ENCODE peak calls at places on chromosomes 13 and 19, in ten cellular contexts. One of them, this sample, is unnamed.

GRCh38 chr13:44796597-44797517 is 192.4 kb downstream of the NUFIP1 start:
- DNase-seq in AG04449: no peak
- DNase-seq in GM20000: no peak
- DNase-seq in endothelial cell of umbilical vein: peak
- DNase-seq in WTC11: no peak
- DNase-seq in sigmoid colon: no peak
- DNase-seq in activated B cell treated with CpG ODN at 0.5 μM for 24 hours: no peak
- DNase-seq in neural progenitor cell: no peak
- DNase-seq in Caco-2: no peak
- DNase-seq in body of pancreas: no peak
- DNase-seq in this sample: no peak

GRCh38 chr13:50676602-50677001 is 166.9 kb downstream of the DLEU7 start:
- DNase-seq in AG04449: peak
- DNase-seq in GM20000: no peak
- DNase-seq in endothelial cell of umbilical vein: peak
- DNase-seq in WTC11: no peak
- DNase-seq in sigmoid colon: no peak
- DNase-seq in activated B cell treated with CpG ODN at 0.5 μM for 24 hours: no peak
- DNase-seq in neural progenitor cell: no peak
- DNase-seq in Caco-2: peak
- DNase-seq in body of pancreas: no peak
- DNase-seq in this sample: no peak

GRCh38 chr13:43545317-43545874 is 241.4 kb downstream of the ENOX1 start:
- DNase-seq in AG04449: no peak
- DNase-seq in GM20000: no peak
- DNase-seq in endothelial cell of umbilical vein: peak
- DNase-seq in WTC11: no peak
- DNase-seq in sigmoid colon: no peak
- DNase-seq in activated B cell treated with CpG ODN at 0.5 μM for 24 hours: no peak
- DNase-seq in neural progenitor cell: no peak
- DNase-seq in Caco-2: no peak
- DNase-seq in body of pancreas: no peak
- DNase-seq in this sample: peak

GRCh38 chr13:83350569-83350968 is 531.7 kb downstream of the SLITRK1 start:
- DNase-seq in AG04449: no peak
- DNase-seq in GM20000: no peak
- DNase-seq in endothelial cell of umbilical vein: no peak
- DNase-seq in WTC11: no peak
- DNase-seq in sigmoid colon: no peak
- DNase-seq in activated B cell treated with CpG ODN at 0.5 μM for 24 hours: no peak
- DNase-seq in neural progenitor cell: no peak
- DNase-seq in Caco-2: no peak
- DNase-seq in body of pancreas: no peak
- DNase-seq in this sample: no peak

GRCh38 chr19:36573948-36574726 is 1.0 kb upstream of the ZNF529 start:
- DNase-seq in AG04449: peak
- DNase-seq in GM20000: no peak
- DNase-seq in endothelial cell of umbilical vein: peak
- DNase-seq in WTC11: no peak
- DNase-seq in sigmoid colon: no peak
- DNase-seq in activated B cell treated with CpG ODN at 0.5 μM for 24 hours: no peak
- DNase-seq in neural progenitor cell: no peak
- DNase-seq in Caco-2: peak
- DNase-seq in body of pancreas: no peak
- DNase-seq in this sample: peak

GRCh38 chr13:114319441-114319871 is 5.2 kb downstream of the CHAMP1 start:
- DNase-seq in AG04449: peak
- DNase-seq in GM20000: no peak
- DNase-seq in endothelial cell of umbilical vein: no peak
- DNase-seq in WTC11: no peak
- DNase-seq in sigmoid colon: no peak
- DNase-seq in activated B cell treated with CpG ODN at 0.5 μM for 24 hours: no peak
- DNase-seq in neural progenitor cell: no peak
- DNase-seq in Caco-2: no peak
- DNase-seq in body of pancreas: no peak
- DNase-seq in this sample: no peak

GRCh38 chr13:99484405-99484981 is 16.8 kb upstream of the TM9SF2 start:
- DNase-seq in AG04449: no peak
- DNase-seq in GM20000: no peak
- DNase-seq in endothelial cell of umbilical vein: no peak
- DNase-seq in WTC11: no peak
- DNase-seq in sigmoid colon: no peak
- DNase-seq in activated B cell treated with CpG ODN at 0.5 μM for 24 hours: no peak
- DNase-seq in neural progenitor cell: no peak
- DNase-seq in Caco-2: no peak
- DNase-seq in body of pancreas: no peak
- DNase-seq in this sample: no peak

GRCh38 chr19:5635427-5635826 is 12.5 kb downstream of the SAFB start:
- DNase-seq in AG04449: no peak
- DNase-seq in GM20000: no peak
- DNase-seq in endothelial cell of umbilical vein: no peak
- DNase-seq in WTC11: no peak
- DNase-seq in sigmoid colon: no peak
- DNase-seq in activated B cell treated with CpG ODN at 0.5 μM for 24 hours: no peak
- DNase-seq in neural progenitor cell: no peak
- DNase-seq in Caco-2: no peak
- DNase-seq in body of pancreas: no peak
- DNase-seq in this sample: no peak

GRCh38 chr13:34897220-34897619 is 44.9 kb upstream of the NBEA start:
- DNase-seq in AG04449: no peak
- DNase-seq in GM20000: no peak
- DNase-seq in endothelial cell of umbilical vein: no peak
- DNase-seq in WTC11: no peak
- DNase-seq in sigmoid colon: no peak
- DNase-seq in activated B cell treated with CpG ODN at 0.5 μM for 24 hours: no peak
- DNase-seq in neural progenitor cell: no peak
- DNase-seq in Caco-2: no peak
- DNase-seq in body of pancreas: no peak
- DNase-seq in this sample: no peak

GRCh38 chr13:66835040-66835628 is 395.0 kb downstream of the PCDH9 start:
- DNase-seq in AG04449: no peak
- DNase-seq in GM20000: no peak
- DNase-seq in endothelial cell of umbilical vein: peak
- DNase-seq in WTC11: peak
- DNase-seq in sigmoid colon: peak
- DNase-seq in activated B cell treated with CpG ODN at 0.5 μM for 24 hours: no peak
- DNase-seq in neural progenitor cell: peak
- DNase-seq in Caco-2: no peak
- DNase-seq in body of pancreas: peak
- DNase-seq in this sample: no peak

GRCh38 chr13:44140146-44140545 is 233.5 kb upstream of the SERP2 start:
- DNase-seq in AG04449: no peak
- DNase-seq in GM20000: no peak
- DNase-seq in endothelial cell of umbilical vein: no peak
- DNase-seq in WTC11: peak
- DNase-seq in sigmoid colon: no peak
- DNase-seq in activated B cell treated with CpG ODN at 0.5 μM for 24 hours: no peak
- DNase-seq in neural progenitor cell: peak
- DNase-seq in Caco-2: peak
- DNase-seq in body of pancreas: no peak
- DNase-seq in this sample: peak

GRCh38 chr13:72384186-72384823 is 343.1 kb downstream of the MZT1 start:
- DNase-seq in AG04449: no peak
- DNase-seq in GM20000: no peak
- DNase-seq in endothelial cell of umbilical vein: peak
- DNase-seq in WTC11: no peak
- DNase-seq in sigmoid colon: no peak
- DNase-seq in activated B cell treated with CpG ODN at 0.5 μM for 24 hours: no peak
- DNase-seq in neural progenitor cell: no peak
- DNase-seq in Caco-2: no peak
- DNase-seq in body of pancreas: no peak
- DNase-seq in this sample: no peak
- TF ChIP-seq CTCF in AG04449: no peak
- TF ChIP-seq CTCF in GM20000: no peak
- TF ChIP-seq CTCF in endothelial cell of umbilical vein: no peak
- TF ChIP-seq CTCF in WTC11: no peak
- TF ChIP-seq CTCF in sigmoid colon: no peak
- TF ChIP-seq CTCF in activated B cell treated with CpG ODN at 0.5 μM for 24 hours: no peak
- TF ChIP-seq CTCF in neural progenitor cell: peak
- TF ChIP-seq CTCF in Caco-2: no peak
- TF ChIP-seq CTCF in body of pancreas: no peak
- TF ChIP-seq CTCF in this sample: no peak

GRCh38 chr13:94596575-94596971 is 621 bp upstream of the TGDS start:
- DNase-seq in AG04449: no peak
- DNase-seq in GM20000: no peak
- DNase-seq in endothelial cell of umbilical vein: no peak
- DNase-seq in WTC11: peak
- DNase-seq in sigmoid colon: peak
- DNase-seq in activated B cell treated with CpG ODN at 0.5 μM for 24 hours: no peak
- DNase-seq in neural progenitor cell: no peak
- DNase-seq in Caco-2: no peak
- DNase-seq in body of pancreas: no peak
- DNase-seq in this sample: no peak

GRCh38 chr13:94599877-94600276 is 1.8 kb upstream of the GPR180 start:
- DNase-seq in AG04449: no peak
- DNase-seq in GM20000: no peak
- DNase-seq in endothelial cell of umbilical vein: no peak
- DNase-seq in WTC11: no peak
- DNase-seq in sigmoid colon: no peak
- DNase-seq in activated B cell treated with CpG ODN at 0.5 μM for 24 hours: no peak
- DNase-seq in neural progenitor cell: no peak
- DNase-seq in Caco-2: peak
- DNase-seq in body of pancreas: no peak
- DNase-seq in this sample: no peak

GRCh38 chr13:94595006-94595942 is 678 bp downstream of the TGDS start:
- DNase-seq in AG04449: no peak
- DNase-seq in GM20000: peak
- DNase-seq in endothelial cell of umbilical vein: peak
- DNase-seq in WTC11: no peak
- DNase-seq in sigmoid colon: no peak
- DNase-seq in activated B cell treated with CpG ODN at 0.5 μM for 24 hours: peak
- DNase-seq in neural progenitor cell: peak
- DNase-seq in Caco-2: peak
- DNase-seq in body of pancreas: peak
- DNase-seq in this sample: no peak

GRCh38 chr13:94598281-94598680 is 2.3 kb upstream of the TGDS start:
- DNase-seq in AG04449: no peak
- DNase-seq in GM20000: no peak
- DNase-seq in endothelial cell of umbilical vein: no peak
- DNase-seq in WTC11: no peak
- DNase-seq in sigmoid colon: no peak
- DNase-seq in activated B cell treated with CpG ODN at 0.5 μM for 24 hours: no peak
- DNase-seq in neural progenitor cell: no peak
- DNase-seq in Caco-2: no peak
- DNase-seq in body of pancreas: no peak
- DNase-seq in this sample: no peak

GRCh38 chr13:94595943-94596574 is at the start of gene TGDS:
- DNase-seq in AG04449: peak
- DNase-seq in GM20000: peak
- DNase-seq in endothelial cell of umbilical vein: peak
- DNase-seq in WTC11: peak
- DNase-seq in sigmoid colon: peak
- DNase-seq in activated B cell treated with CpG ODN at 0.5 μM for 24 hours: peak
- DNase-seq in neural progenitor cell: peak
- DNase-seq in Caco-2: peak
- DNase-seq in body of pancreas: peak
- DNase-seq in this sample: peak
- TF ChIP-seq CTCF in AG04449: no peak
- TF ChIP-seq CTCF in GM20000: no peak
- TF ChIP-seq CTCF in endothelial cell of umbilical vein: no peak
- TF ChIP-seq CTCF in WTC11: no peak
- TF ChIP-seq CTCF in sigmoid colon: no peak
- TF ChIP-seq CTCF in activated B cell treated with CpG ODN at 0.5 μM for 24 hours: no peak
- TF ChIP-seq CTCF in neural progenitor cell: no peak
- TF ChIP-seq CTCF in Caco-2: no peak
- TF ChIP-seq CTCF in body of pancreas: peak
- TF ChIP-seq CTCF in this sample: no peak

DNA sequence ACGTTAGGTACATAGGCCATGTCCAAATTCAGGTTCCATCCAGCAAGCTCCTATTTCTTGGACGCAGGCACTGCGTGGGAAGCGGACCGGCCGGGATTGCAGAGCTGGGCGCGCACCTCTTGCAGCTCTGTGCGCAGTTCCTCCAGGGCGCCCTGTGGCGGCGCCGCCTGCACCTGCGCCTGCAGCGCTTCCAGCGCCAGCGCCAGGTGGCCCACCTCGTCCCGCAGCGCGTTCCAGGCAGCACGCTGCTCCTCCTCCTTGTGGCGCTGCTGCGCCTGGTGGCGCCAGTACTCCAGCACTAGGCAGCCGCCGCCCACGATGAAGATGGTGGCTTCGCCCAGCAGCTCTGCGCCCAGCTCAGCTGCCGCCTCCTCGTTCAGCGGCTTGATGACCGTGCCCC is 31.1 kb downstream of the OPA3 start:
- DNase-seq in AG04449: no peak
- DNase-seq in GM20000: no peak
- DNase-seq in endothelial cell of umbilical vein: no peak
- DNase-seq in WTC11: peak
- DNase-seq in sigmoid colon: no peak
- DNase-seq in activated B cell treated with CpG ODN at 0.5 μM for 24 hours: no peak
- DNase-seq in neural progenitor cell: peak
- DNase-seq in Caco-2: no peak
- DNase-seq in body of pancreas: peak
- DNase-seq in this sample: no peak
- TF ChIP-seq CTCF in AG04449: no peak
- TF ChIP-seq CTCF in GM20000: no peak
- TF ChIP-seq CTCF in endothelial cell of umbilical vein: no peak
- TF ChIP-seq CTCF in WTC11: no peak
- TF ChIP-seq CTCF in sigmoid colon: no peak
- TF ChIP-seq CTCF in activated B cell treated with CpG ODN at 0.5 μM for 24 hours: no peak
- TF ChIP-seq CTCF in neural progenitor cell: peak
- TF ChIP-seq CTCF in Caco-2: no peak
- TF ChIP-seq CTCF in body of pancreas: no peak
- TF ChIP-seq CTCF in this sample: no peak

GRCh38 chr13:36767276-36767675 is 51.7 kb upstream of the RFXAP start:
- DNase-seq in AG04449: no peak
- DNase-seq in GM20000: no peak
- DNase-seq in endothelial cell of umbilical vein: no peak
- DNase-seq in WTC11: no peak
- DNase-seq in sigmoid colon: no peak
- DNase-seq in activated B cell treated with CpG ODN at 0.5 μM for 24 hours: no peak
- DNase-seq in neural progenitor cell: no peak
- DNase-seq in Caco-2: no peak
- DNase-seq in body of pancreas: no peak
- DNase-seq in this sample: no peak

GRCh38 chr13:36764536-36764935 is 54.5 kb upstream of the RFXAP start:
- DNase-seq in AG04449: no peak
- DNase-seq in GM20000: no peak
- DNase-seq in endothelial cell of umbilical vein: no peak
- DNase-seq in WTC11: no peak
- DNase-seq in sigmoid colon: no peak
- DNase-seq in activated B cell treated with CpG ODN at 0.5 μM for 24 hours: no peak
- DNase-seq in neural progenitor cell: no peak
- DNase-seq in Caco-2: no peak
- DNase-seq in body of pancreas: no peak
- DNase-seq in this sample: no peak

GRCh38 chr13:36766295-36766694 is 52.7 kb upstream of the RFXAP start:
- DNase-seq in AG04449: no peak
- DNase-seq in GM20000: no peak
- DNase-seq in endothelial cell of umbilical vein: no peak
- DNase-seq in WTC11: no peak
- DNase-seq in sigmoid colon: no peak
- DNase-seq in activated B cell treated with CpG ODN at 0.5 μM for 24 hours: no peak
- DNase-seq in neural progenitor cell: no peak
- DNase-seq in Caco-2: no peak
- DNase-seq in body of pancreas: no peak
- DNase-seq in this sample: no peak

GRCh38 chr13:36763322-36763721 is 55.7 kb upstream of the RFXAP start:
- DNase-seq in AG04449: no peak
- DNase-seq in GM20000: no peak
- DNase-seq in endothelial cell of umbilical vein: no peak
- DNase-seq in WTC11: no peak
- DNase-seq in sigmoid colon: no peak
- DNase-seq in activated B cell treated with CpG ODN at 0.5 μM for 24 hours: no peak
- DNase-seq in neural progenitor cell: no peak
- DNase-seq in Caco-2: no peak
- DNase-seq in body of pancreas: no peak
- DNase-seq in this sample: no peak

GRCh38 chr13:36764957-36765356 is 54.1 kb upstream of the RFXAP start:
- DNase-seq in AG04449: no peak
- DNase-seq in GM20000: no peak
- DNase-seq in endothelial cell of umbilical vein: no peak
- DNase-seq in WTC11: no peak
- DNase-seq in sigmoid colon: no peak
- DNase-seq in activated B cell treated with CpG ODN at 0.5 μM for 24 hours: no peak
- DNase-seq in neural progenitor cell: no peak
- DNase-seq in Caco-2: no peak
- DNase-seq in body of pancreas: no peak
- DNase-seq in this sample: no peak
- TF ChIP-seq CTCF in AG04449: no peak
- TF ChIP-seq CTCF in GM20000: no peak
- TF ChIP-seq CTCF in endothelial cell of umbilical vein: no peak
- TF ChIP-seq CTCF in WTC11: no peak
- TF ChIP-seq CTCF in sigmoid colon: no peak
- TF ChIP-seq CTCF in activated B cell treated with CpG ODN at 0.5 μM for 24 hours: no peak
- TF ChIP-seq CTCF in neural progenitor cell: no peak
- TF ChIP-seq CTCF in Caco-2: no peak
- TF ChIP-seq CTCF in body of pancreas: no peak
- TF ChIP-seq CTCF in this sample: no peak

This sample was measured in LNCaP clone FGC.